ENCODE peak calls at places on chromosomes 7 and 10, in five cellular contexts. H, E, V, Q and U are unnamed samples.

GRCh38 chr10:78224602-78225001 is 190.9 kb downstream of the RPS24 start:
- DNase-seq in H (no peak), E (no peak), V (no peak), Q (no peak), U (no peak)

GRCh38 chr7:129163875-129164544 is 19.5 kb downstream of the TSPAN33 start:
- DNase-seq in H (peak), E (no peak), V (peak), Q (no peak), U (no peak)

GRCh38 chr7:43758861-43759683 is 592 bp downstream of the BLVRA start:
- DNase-seq in H (peak), E (peak), V (no peak), Q (peak), U (peak)

GRCh38 chr10:11165591-11166543 is 148.2 kb downstream of the CELF2 start:
- DNase-seq in H (peak), E (peak), V (no peak), Q (peak), U (peak)

GRCh38 chr10:34235164-34235832 is 579.8 kb downstream of the PARD3 start:
- DNase-seq in H (no peak), E (no peak), V (no peak), Q (no peak), U (no peak)

GRCh38 chr7:90624128-90624980 is 28.2 kb downstream of the CDK14 start:
- DNase-seq in H (no peak), E (no peak), V (no peak), Q (no peak), U (no peak)

GRCh38 chr10:73646598-73647041 is 5.3 kb upstream of the MYOZ1 start:
- DNase-seq in H (no peak), E (no peak), V (no peak), Q (no peak), U (no peak)

GRCh38 chr10:82213784-82214183 is 338.8 kb downstream of the NRG3 start:
- DNase-seq in H (no peak), E (no peak), V (no peak), Q (no peak), U (no peak)

GRCh38 chr7:134787720-134788119 is 8.3 kb downstream of the CALD1 start:
- DNase-seq in H (no peak), E (no peak), V (no peak), Q (no peak), U (no peak)

GRCh38 chr7:73931502-73931901 is 70.5 kb downstream of the TMEM270 start:
- DNase-seq in H (no peak), E (no peak), V (no peak), Q (no peak), U (no peak)

GRCh38 chr10:119691726-119692125 is 34.1 kb upstream of the INPP5F start:
- DNase-seq in H (no peak), E (no peak), V (no peak), Q (no peak), U (no peak)

GRCh38 chr7:134936893-134937520 is 49.3 kb upstream of the AGBL3 start:
- DNase-seq in H (no peak), E (no peak), V (no peak), Q (no peak), U (no peak)

GRCh38 chr7:24318326-24318725 is 34.3 kb downstream of the NPY start:
- DNase-seq in H (peak), E (no peak), V (no peak), Q (no peak), U (peak)

GRCh38 chr10:88849224-88849623 is 2.4 kb downstream of the ANKRD22 start:
- DNase-seq in H (no peak), E (no peak), V (no peak), Q (no peak), U (no peak)

GRCh38 chr7:33807779-33808482 is 97.4 kb upstream of the BMPER start:
- DNase-seq in H (peak), E (peak), V (peak), Q (no peak), U (peak)

GRCh38 chr7:115032986-115033385 is 111.1 kb downstream of the MDFIC start:
- DNase-seq in H (no peak), E (no peak), V (no peak), Q (no peak), U (no peak)

GRCh38 chr7:16590424-16590823 is 55.1 kb downstream of the ANKMY2 start:
- DNase-seq in H (no peak), E (no peak), V (no peak), Q (no peak), U (no peak)

GRCh38 chr7:42493436-42494198 is 256.6 kb upstream of the GLI3 start:
- DNase-seq in H (no peak), E (peak), V (peak), Q (peak), U (peak)

GRCh38 chr7:104008107-104008506 is 18.6 kb upstream of the RELN start:
- DNase-seq in H (no peak), E (no peak), V (no peak), Q (no peak), U (no peak)

GRCh38 chr10:28734940-28735759 is 57.8 kb downstream of the BAMBI start:
- DNase-seq in H (no peak), E (no peak), V (peak), Q (no peak), U (no peak)

GRCh38 chr7:79455173-79455790 is 1.8 kb upstream of the MAGI2 start:
- DNase-seq in H (no peak), E (no peak), V (no peak), Q (no peak), U (no peak)

GRCh38 chr7:134806197-134806596 is 26.8 kb downstream of the CALD1 start:
- DNase-seq in H (no peak), E (no peak), V (no peak), Q (no peak), U (no peak)

GRCh38 chr10:35012781-35013180 is 77.4 kb downstream of the CUL2 start:
- DNase-seq in H (no peak), E (no peak), V (no peak), Q (no peak), U (no peak)

GRCh38 chr10:113384181-113384580 is 168.7 kb upstream of the HABP2 start:
- DNase-seq in H (no peak), E (no peak), V (no peak), Q (no peak), U (no peak)

GRCh38 chr10:113386005-113386404 is 166.8 kb upstream of the HABP2 start:
- DNase-seq in H (no peak), E (no peak), V (peak), Q (no peak), U (no peak)

GRCh38 chr10:113385021-113385975 is 167.6 kb upstream of the HABP2 start:
- DNase-seq in H (peak), E (peak), V (peak), Q (peak), U (peak)

GRCh38 chr10:113381906-113382562 is 170.8 kb upstream of the HABP2 start:
- DNase-seq in H (no peak), E (no peak), V (no peak), Q (no peak), U (peak)

GRCh38 chr10:113382691-113383090 is 170.2 kb upstream of the HABP2 start:
- DNase-seq in H (no peak), E (no peak), V (no peak), Q (no peak), U (no peak)
- TF ChIP-seq CTCF in H (no peak), E (no peak), V (no peak), Q (no peak), U (no peak)

GRCh38 chr7:142553216-142553615 is 196.1 kb upstream of the PRSS1 start:
- DNase-seq in H (no peak), E (no peak), V (no peak), Q (no peak), U (no peak)
- TF ChIP-seq CTCF in H (no peak), E (no peak), V (no peak), Q (no peak), U (no peak)

DNA sequence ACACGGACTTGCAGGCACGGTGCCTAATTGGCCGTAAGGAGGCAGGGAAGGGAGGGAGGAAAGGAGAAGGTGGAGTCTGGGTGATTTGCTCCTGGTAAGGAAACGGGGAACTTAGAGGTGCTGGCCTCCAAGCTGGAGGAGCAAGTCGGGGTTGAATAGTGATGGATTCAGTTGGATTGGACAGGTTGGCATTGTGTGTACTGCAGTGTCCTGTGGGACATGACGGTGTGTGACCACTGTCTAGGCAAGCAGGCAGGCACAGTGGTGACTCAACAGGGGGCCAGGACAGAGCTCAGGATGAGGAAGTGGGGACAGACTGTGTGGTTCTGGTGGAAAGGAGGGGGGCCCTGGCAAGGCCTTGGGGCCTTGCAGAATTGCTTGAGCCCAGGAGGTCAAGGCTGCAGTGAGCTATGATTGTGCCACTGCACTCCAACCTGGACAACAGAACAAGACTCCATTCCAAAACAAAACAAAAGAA is 48.8 kb downstream of the COL26A1 start:
- DNase-seq in H (no peak), E (no peak), V (no peak), Q (no peak), U (no peak)
- TF ChIP-seq CTCF in H (no peak), E (no peak), V (no peak), Q (no peak), U (peak)

GRCh38 chr10:80459047-80459865 is 5.1 kb downstream of the TSPAN14 start:
- DNase-seq in H (peak), E (peak), V (no peak), Q (peak), U (no peak)
- TF ChIP-seq CTCF in H (peak), E (no peak), V (no peak), Q (no peak), U (no peak)

DNA sequence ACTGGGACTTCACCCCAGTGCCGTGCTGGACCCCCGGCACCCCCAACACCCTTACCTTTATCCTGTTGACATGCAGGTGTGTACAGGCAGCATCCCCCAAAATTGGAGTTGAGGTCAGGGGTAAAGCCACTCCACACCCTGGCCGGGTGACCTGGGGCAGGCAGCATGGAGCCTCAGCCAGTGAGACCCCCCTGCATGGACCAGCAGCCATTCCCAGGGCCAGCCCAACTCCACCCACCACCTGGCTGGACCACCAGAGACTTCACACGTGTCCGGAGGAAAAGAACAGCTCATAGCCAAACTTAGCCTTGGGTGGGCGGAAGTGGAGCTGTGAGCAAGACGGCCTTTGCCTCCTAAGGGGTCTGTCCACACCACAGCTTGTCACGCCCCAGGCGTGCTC is 413.0 kb upstream of the FOXK1 start:
- DNase-seq in H (no peak), E (no peak), V (no peak), Q (no peak), U (no peak)
- TF ChIP-seq CTCF in H (no peak), E (no peak), V (no peak), Q (no peak), U (no peak)

GRCh38 chr10:56116684-56117083 is 244.4 kb downstream of the ZWINT start:
- DNase-seq in H (no peak), E (no peak), V (no peak), Q (no peak), U (no peak)
- TF ChIP-seq CTCF in H (no peak), E (no peak), V (peak), Q (no peak), U (peak)

GRCh38 chr10:1363466-1364121 is 307.4 kb downstream of the WDR37 start:
- DNase-seq in H (no peak), E (no peak), V (no peak), Q (no peak), U (no peak)
- TF ChIP-seq CTCF in H (no peak), E (no peak), V (no peak), Q (no peak), U (no peak)